ENCODE peak calls at places on chromosomes 16 and 17, in six cellular contexts. One of them, this sample, is unnamed.

GRCh38 chr17:28953444-28954118 is 2.3 kb upstream of the PHF12 start:
- DNase-seq in AG04450: no peak
- DNase-seq in heart left ventricle: peak
- DNase-seq in choroid plexus epithelial cell: peak
- DNase-seq in tibial nerve: peak
- DNase-seq in glutamatergic neuron: peak
- DNase-seq in this sample: peak

GRCh38 chr17:1912146-1912545 is 82.3 kb downstream of the RPA1 start:
- DNase-seq in AG04450: no peak
- DNase-seq in heart left ventricle: no peak
- DNase-seq in choroid plexus epithelial cell: no peak
- DNase-seq in tibial nerve: no peak
- DNase-seq in glutamatergic neuron: no peak
- DNase-seq in this sample: no peak

GRCh38 chr17:72116692-72117469 is 3.9 kb upstream of the SOX9 start:
- DNase-seq in AG04450: no peak
- DNase-seq in heart left ventricle: no peak
- DNase-seq in choroid plexus epithelial cell: peak
- DNase-seq in tibial nerve: no peak
- DNase-seq in glutamatergic neuron: no peak
- DNase-seq in this sample: no peak

GRCh38 chr17:263773-264172 is 82.3 kb upstream of the DOC2B start:
- DNase-seq in AG04450: no peak
- DNase-seq in heart left ventricle: peak
- DNase-seq in choroid plexus epithelial cell: no peak
- DNase-seq in tibial nerve: no peak
- DNase-seq in glutamatergic neuron: no peak
- DNase-seq in this sample: no peak

GRCh38 chr17:66441012-66441703 is 138.7 kb downstream of the PRKCA start:
- DNase-seq in AG04450: no peak
- DNase-seq in heart left ventricle: no peak
- DNase-seq in choroid plexus epithelial cell: no peak
- DNase-seq in tibial nerve: no peak
- DNase-seq in glutamatergic neuron: no peak
- DNase-seq in this sample: no peak

GRCh38 chr16:76756951-76757350 is 434.0 kb upstream of the MON1B start:
- DNase-seq in AG04450: no peak
- DNase-seq in heart left ventricle: no peak
- DNase-seq in choroid plexus epithelial cell: no peak
- DNase-seq in tibial nerve: no peak
- DNase-seq in glutamatergic neuron: no peak
- DNase-seq in this sample: no peak

GRCh38 chr16:86391987-86392386 is 118.3 kb upstream of the FOXF1 start:
- DNase-seq in AG04450: peak
- DNase-seq in heart left ventricle: no peak
- DNase-seq in choroid plexus epithelial cell: peak
- DNase-seq in tibial nerve: no peak
- DNase-seq in glutamatergic neuron: no peak
- DNase-seq in this sample: no peak

GRCh38 chr17:29358421-29358820 is 31.7 kb upstream of the TAOK1 start:
- DNase-seq in AG04450: no peak
- DNase-seq in heart left ventricle: no peak
- DNase-seq in choroid plexus epithelial cell: no peak
- DNase-seq in tibial nerve: no peak
- DNase-seq in glutamatergic neuron: no peak
- DNase-seq in this sample: no peak

GRCh38 chr17:44979426-44980273 is 11.5 kb upstream of the C1QL1 start:
- DNase-seq in AG04450: peak
- DNase-seq in heart left ventricle: no peak
- DNase-seq in choroid plexus epithelial cell: peak
- DNase-seq in tibial nerve: no peak
- DNase-seq in glutamatergic neuron: peak
- DNase-seq in this sample: no peak

GRCh38 chr17:45314761-45315549 is 1.9 kb downstream of the MAP3K14 start:
- DNase-seq in AG04450: no peak
- DNase-seq in heart left ventricle: no peak
- DNase-seq in choroid plexus epithelial cell: peak
- DNase-seq in tibial nerve: no peak
- DNase-seq in glutamatergic neuron: no peak
- DNase-seq in this sample: no peak

GRCh38 chr17:53896047-53896446 is 73.3 kb downstream of the KIF2B start:
- DNase-seq in AG04450: no peak
- DNase-seq in heart left ventricle: no peak
- DNase-seq in choroid plexus epithelial cell: no peak
- DNase-seq in tibial nerve: no peak
- DNase-seq in glutamatergic neuron: no peak
- DNase-seq in this sample: no peak

GRCh38 chr16:58459344-58460218 is 40.4 kb upstream of the NDRG4 start:
- DNase-seq in AG04450: no peak
- DNase-seq in heart left ventricle: no peak
- DNase-seq in choroid plexus epithelial cell: peak
- DNase-seq in tibial nerve: no peak
- DNase-seq in glutamatergic neuron: no peak
- DNase-seq in this sample: no peak

GRCh38 chr16:71461686-71462648 is at the start of gene ZNF23:
- DNase-seq in AG04450: peak
- DNase-seq in heart left ventricle: peak
- DNase-seq in choroid plexus epithelial cell: peak
- DNase-seq in tibial nerve: peak
- DNase-seq in glutamatergic neuron: peak
- DNase-seq in this sample: peak

GRCh38 chr17:78852709-78853111 is 12.1 kb upstream of the USP36 start:
- DNase-seq in AG04450: no peak
- DNase-seq in heart left ventricle: no peak
- DNase-seq in choroid plexus epithelial cell: no peak
- DNase-seq in tibial nerve: no peak
- DNase-seq in glutamatergic neuron: no peak
- DNase-seq in this sample: no peak

GRCh38 chr17:78844301-78845005 is 3.8 kb upstream of the USP36 start:
- DNase-seq in AG04450: no peak
- DNase-seq in heart left ventricle: no peak
- DNase-seq in choroid plexus epithelial cell: peak
- DNase-seq in tibial nerve: no peak
- DNase-seq in glutamatergic neuron: no peak
- DNase-seq in this sample: no peak

GRCh38 chr16:89601906-89602272 is 11.6 kb upstream of the DPEP1 start:
- DNase-seq in AG04450: no peak
- DNase-seq in heart left ventricle: no peak
- DNase-seq in choroid plexus epithelial cell: no peak
- DNase-seq in tibial nerve: no peak
- DNase-seq in glutamatergic neuron: no peak
- DNase-seq in this sample: no peak

GRCh38 chr17:40501499-40501911 is at the start of gene TNS4:
- DNase-seq in AG04450: no peak
- DNase-seq in heart left ventricle: no peak
- DNase-seq in choroid plexus epithelial cell: no peak
- DNase-seq in tibial nerve: no peak
- DNase-seq in glutamatergic neuron: no peak
- DNase-seq in this sample: no peak

GRCh38 chr16:15708096-15708495 is 58.1 kb downstream of the NDE1 start:
- DNase-seq in AG04450: peak
- DNase-seq in heart left ventricle: no peak
- DNase-seq in choroid plexus epithelial cell: peak
- DNase-seq in tibial nerve: no peak
- DNase-seq in glutamatergic neuron: no peak
- DNase-seq in this sample: no peak

GRCh38 chr16:66572356-66572755 is 6.1 kb downstream of the CMTM1 start:
- DNase-seq in AG04450: no peak
- DNase-seq in heart left ventricle: no peak
- DNase-seq in choroid plexus epithelial cell: no peak
- DNase-seq in tibial nerve: no peak
- DNase-seq in glutamatergic neuron: no peak
- DNase-seq in this sample: no peak

GRCh38 chr17:66740226-66740625 is 94.7 kb upstream of the CACNG5 start:
- DNase-seq in AG04450: no peak
- DNase-seq in heart left ventricle: no peak
- DNase-seq in choroid plexus epithelial cell: no peak
- DNase-seq in tibial nerve: no peak
- DNase-seq in glutamatergic neuron: no peak
- DNase-seq in this sample: no peak

GRCh38 chr16:78307824-78308528 is 208.5 kb downstream of the WWOX start:
- DNase-seq in AG04450: no peak
- DNase-seq in heart left ventricle: no peak
- DNase-seq in choroid plexus epithelial cell: no peak
- DNase-seq in tibial nerve: no peak
- DNase-seq in glutamatergic neuron: no peak
- DNase-seq in this sample: no peak

GRCh38 chr17:57889892-57890856 is 40.3 kb upstream of the MRPS23 start:
- DNase-seq in AG04450: no peak
- DNase-seq in heart left ventricle: peak
- DNase-seq in choroid plexus epithelial cell: peak
- DNase-seq in tibial nerve: no peak
- DNase-seq in glutamatergic neuron: no peak
- DNase-seq in this sample: no peak

GRCh38 chr16:18792836-18793433 is 2.8 kb upstream of the RPS15A start:
- DNase-seq in AG04450: no peak
- DNase-seq in heart left ventricle: no peak
- DNase-seq in choroid plexus epithelial cell: no peak
- DNase-seq in tibial nerve: no peak
- DNase-seq in glutamatergic neuron: no peak
- DNase-seq in this sample: no peak

GRCh38 chr17:39244016-39244599 is 18.4 kb upstream of the STAC2 start:
- DNase-seq in AG04450: no peak
- DNase-seq in heart left ventricle: no peak
- DNase-seq in choroid plexus epithelial cell: peak
- DNase-seq in tibial nerve: no peak
- DNase-seq in glutamatergic neuron: peak
- DNase-seq in this sample: no peak

GRCh38 chr17:47225436-47225858 is 16.3 kb downstream of the MYL4 start:
- DNase-seq in AG04450: peak
- DNase-seq in heart left ventricle: peak
- DNase-seq in choroid plexus epithelial cell: peak
- DNase-seq in tibial nerve: peak
- DNase-seq in glutamatergic neuron: no peak
- DNase-seq in this sample: no peak

GRCh38 chr16:2924901-2925820 is 13.4 kb downstream of the FLYWCH1 start:
- DNase-seq in AG04450: no peak
- DNase-seq in heart left ventricle: no peak
- DNase-seq in choroid plexus epithelial cell: no peak
- DNase-seq in tibial nerve: no peak
- DNase-seq in glutamatergic neuron: peak
- DNase-seq in this sample: no peak

GRCh38 chr17:54239291-54239690 is 416.6 kb downstream of the KIF2B start:
- DNase-seq in AG04450: no peak
- DNase-seq in heart left ventricle: no peak
- DNase-seq in choroid plexus epithelial cell: no peak
- DNase-seq in tibial nerve: no peak
- DNase-seq in glutamatergic neuron: no peak
- DNase-seq in this sample: no peak

GRCh38 chr16:55701442-55702319 is 45.9 kb downstream of the SLC6A2 start:
- DNase-seq in AG04450: peak
- DNase-seq in heart left ventricle: peak
- DNase-seq in choroid plexus epithelial cell: peak
- DNase-seq in tibial nerve: peak
- DNase-seq in glutamatergic neuron: peak
- DNase-seq in this sample: peak

GRCh38 chr16:56532714-56533113 is 12.9 kb upstream of the BBS2 start:
- DNase-seq in AG04450: no peak
- DNase-seq in heart left ventricle: no peak
- DNase-seq in choroid plexus epithelial cell: no peak
- DNase-seq in tibial nerve: no peak
- DNase-seq in glutamatergic neuron: no peak
- DNase-seq in this sample: no peak

GRCh38 chr17:49755681-49756283 is 8.1 kb downstream of the FAM117A start:
- DNase-seq in AG04450: no peak
- DNase-seq in heart left ventricle: no peak
- DNase-seq in choroid plexus epithelial cell: no peak
- DNase-seq in tibial nerve: no peak
- DNase-seq in glutamatergic neuron: no peak
- DNase-seq in this sample: no peak

GRCh38 chr17:82003411-82004381 is 19.0 kb downstream of the CENPX start:
- DNase-seq in AG04450: peak
- DNase-seq in heart left ventricle: peak
- DNase-seq in choroid plexus epithelial cell: peak
- DNase-seq in tibial nerve: peak
- DNase-seq in glutamatergic neuron: peak
- DNase-seq in this sample: no peak

GRCh38 chr16:27264151-27264550 is 4.4 kb downstream of the NSMCE1 start:
- DNase-seq in AG04450: no peak
- DNase-seq in heart left ventricle: no peak
- DNase-seq in choroid plexus epithelial cell: peak
- DNase-seq in tibial nerve: no peak
- DNase-seq in glutamatergic neuron: no peak
- DNase-seq in this sample: no peak

GRCh38 chr17:38750312-38751121 is 2.0 kb upstream of the PSMB3 start:
- DNase-seq in AG04450: no peak
- DNase-seq in heart left ventricle: no peak
- DNase-seq in choroid plexus epithelial cell: no peak
- DNase-seq in tibial nerve: no peak
- DNase-seq in glutamatergic neuron: no peak
- DNase-seq in this sample: no peak

GRCh38 chr17:81519284-81520020 is 6.9 kb upstream of the ACTG1 start:
- DNase-seq in AG04450: no peak
- DNase-seq in heart left ventricle: no peak
- DNase-seq in choroid plexus epithelial cell: no peak
- DNase-seq in tibial nerve: no peak
- DNase-seq in glutamatergic neuron: no peak
- DNase-seq in this sample: peak

GRCh38 chr17:78154903-78155811 is 9.0 kb downstream of the C17orf99 start:
- DNase-seq in AG04450: no peak
- DNase-seq in heart left ventricle: no peak
- DNase-seq in choroid plexus epithelial cell: no peak
- DNase-seq in tibial nerve: no peak
- DNase-seq in glutamatergic neuron: no peak
- DNase-seq in this sample: no peak

GRCh38 chr17:7633093-7633492 is 3.2 kb downstream of the SHBG start:
- DNase-seq in AG04450: no peak
- DNase-seq in heart left ventricle: no peak
- DNase-seq in choroid plexus epithelial cell: no peak
- DNase-seq in tibial nerve: no peak
- DNase-seq in glutamatergic neuron: no peak
- DNase-seq in this sample: no peak
- TF ChIP-seq CTCF in AG04450: no peak
- TF ChIP-seq CTCF in heart left ventricle: no peak
- TF ChIP-seq CTCF in choroid plexus epithelial cell: peak
- TF ChIP-seq CTCF in tibial nerve: no peak
- TF ChIP-seq CTCF in glutamatergic neuron: no peak
- TF ChIP-seq CTCF in this sample: no peak

GRCh38 chr16:30747331-30747730 is 894 bp upstream of the PHKG2 start:
- DNase-seq in AG04450: no peak
- DNase-seq in heart left ventricle: no peak
- DNase-seq in choroid plexus epithelial cell: peak
- DNase-seq in tibial nerve: no peak
- DNase-seq in glutamatergic neuron: no peak
- DNase-seq in this sample: no peak
- TF ChIP-seq CTCF in AG04450: no peak
- TF ChIP-seq CTCF in heart left ventricle: no peak
- TF ChIP-seq CTCF in choroid plexus epithelial cell: no peak
- TF ChIP-seq CTCF in tibial nerve: no peak
- TF ChIP-seq CTCF in glutamatergic neuron: no peak
- TF ChIP-seq CTCF in this sample: no peak

GRCh38 chr16:68382296-68382718 is 66.0 kb downstream of the SMPD3 start:
- DNase-seq in AG04450: no peak
- DNase-seq in heart left ventricle: no peak
- DNase-seq in choroid plexus epithelial cell: no peak
- DNase-seq in tibial nerve: no peak
- DNase-seq in glutamatergic neuron: no peak
- DNase-seq in this sample: no peak
- TF ChIP-seq CTCF in AG04450: peak
- TF ChIP-seq CTCF in heart left ventricle: no peak
- TF ChIP-seq CTCF in choroid plexus epithelial cell: peak
- TF ChIP-seq CTCF in tibial nerve: no peak
- TF ChIP-seq CTCF in glutamatergic neuron: peak
- TF ChIP-seq CTCF in this sample: peak

GRCh38 chr16:24568392-24568791 is 29.0 kb downstream of the RBBP6 start:
- DNase-seq in AG04450: no peak
- DNase-seq in heart left ventricle: no peak
- DNase-seq in choroid plexus epithelial cell: peak
- DNase-seq in tibial nerve: no peak
- DNase-seq in glutamatergic neuron: no peak
- DNase-seq in this sample: no peak
- TF ChIP-seq CTCF in AG04450: peak
- TF ChIP-seq CTCF in heart left ventricle: no peak
- TF ChIP-seq CTCF in choroid plexus epithelial cell: peak
- TF ChIP-seq CTCF in tibial nerve: no peak
- TF ChIP-seq CTCF in glutamatergic neuron: no peak
- TF ChIP-seq CTCF in this sample: peak